ENCODE peak calls at places on chromosomes 2 and 18, in seven cellular contexts. One of them, this sample, is unnamed.

GRCh38 chr2:161030260-161031063 is 129.8 kb upstream of the TANK start:
- DNase-seq in amygdala: no peak
- DNase-seq in T-helper 22 cell: no peak
- DNase-seq in heart right ventricle: no peak
- DNase-seq in activated T-cell treated with anti-CD3 and anti-CD28 coated beads, Interleukin-2, amount 50 U/mL, for 4 hours: no peak
- DNase-seq in GM12892: no peak
- DNase-seq in NCI-H226: peak
- DNase-seq in this sample: peak

GRCh38 chr2:226183550-226183949 is 616.1 kb downstream of the IRS1 start:
- DNase-seq in NCI-H226: no peak
- DNase-seq in T-helper 22 cell: no peak
- DNase-seq in amygdala: no peak
- DNase-seq in heart right ventricle: no peak
- DNase-seq in GM12892: no peak
- DNase-seq in activated T-cell treated with anti-CD3 and anti-CD28 coated beads, Interleukin-2, amount 50 U/mL, for 4 hours: no peak
- DNase-seq in this sample: no peak

GRCh38 chr18:50614838-50615237 is 55.0 kb downstream of the MAPK4 start:
- DNase-seq in NCI-H226: peak
- DNase-seq in amygdala: no peak
- DNase-seq in T-helper 22 cell: no peak
- DNase-seq in activated T-cell treated with anti-CD3 and anti-CD28 coated beads, Interleukin-2, amount 50 U/mL, for 4 hours: no peak
- DNase-seq in GM12892: no peak
- DNase-seq in heart right ventricle: no peak
- DNase-seq in this sample: peak

GRCh38 chr18:76428396-76429261 is 66.4 kb downstream of the ZNF516 start:
- DNase-seq in T-helper 22 cell: no peak
- DNase-seq in heart right ventricle: no peak
- DNase-seq in GM12892: no peak
- DNase-seq in activated T-cell treated with anti-CD3 and anti-CD28 coated beads, Interleukin-2, amount 50 U/mL, for 4 hours: no peak
- DNase-seq in NCI-H226: no peak
- DNase-seq in amygdala: no peak
- DNase-seq in this sample: no peak

GRCh38 chr2:9139491-9140443 is 66.8 kb upstream of the ASAP2 start:
- DNase-seq in activated T-cell treated with anti-CD3 and anti-CD28 coated beads, Interleukin-2, amount 50 U/mL, for 4 hours: peak
- DNase-seq in T-helper 22 cell: no peak
- DNase-seq in heart right ventricle: peak
- DNase-seq in GM12892: peak
- DNase-seq in amygdala: peak
- DNase-seq in NCI-H226: peak
- DNase-seq in this sample: no peak

GRCh38 chr2:196066794-196067382 is 1.7 kb downstream of the DNAH7 start:
- DNase-seq in amygdala: no peak
- DNase-seq in NCI-H226: no peak
- DNase-seq in GM12892: peak
- DNase-seq in T-helper 22 cell: no peak
- DNase-seq in heart right ventricle: no peak
- DNase-seq in activated T-cell treated with anti-CD3 and anti-CD28 coated beads, Interleukin-2, amount 50 U/mL, for 4 hours: no peak
- DNase-seq in this sample: no peak

GRCh38 chr2:70010222-70011111 is 49.0 kb upstream of the ASPRV1 start:
- DNase-seq in heart right ventricle: no peak
- DNase-seq in GM12892: no peak
- DNase-seq in activated T-cell treated with anti-CD3 and anti-CD28 coated beads, Interleukin-2, amount 50 U/mL, for 4 hours: no peak
- DNase-seq in T-helper 22 cell: no peak
- DNase-seq in NCI-H226: peak
- DNase-seq in amygdala: no peak
- DNase-seq in this sample: peak

GRCh38 chr2:109244750-109245382 is 115.9 kb downstream of the SH3RF3 start:
- DNase-seq in NCI-H226: no peak
- DNase-seq in heart right ventricle: no peak
- DNase-seq in T-helper 22 cell: no peak
- DNase-seq in amygdala: no peak
- DNase-seq in GM12892: no peak
- DNase-seq in activated T-cell treated with anti-CD3 and anti-CD28 coated beads, Interleukin-2, amount 50 U/mL, for 4 hours: no peak
- DNase-seq in this sample: no peak

GRCh38 chr2:241798081-241798630 is 10.8 kb upstream of the NEU4 start:
- DNase-seq in GM12892: no peak
- DNase-seq in activated T-cell treated with anti-CD3 and anti-CD28 coated beads, Interleukin-2, amount 50 U/mL, for 4 hours: peak
- DNase-seq in NCI-H226: no peak
- DNase-seq in amygdala: no peak
- DNase-seq in heart right ventricle: no peak
- DNase-seq in T-helper 22 cell: no peak
- DNase-seq in this sample: no peak

GRCh38 chr2:10331033-10331701 is 28.5 kb downstream of the HPCAL1 start:
- DNase-seq in NCI-H226: no peak
- DNase-seq in activated T-cell treated with anti-CD3 and anti-CD28 coated beads, Interleukin-2, amount 50 U/mL, for 4 hours: peak
- DNase-seq in amygdala: no peak
- DNase-seq in GM12892: peak
- DNase-seq in heart right ventricle: peak
- DNase-seq in T-helper 22 cell: peak
- DNase-seq in this sample: no peak

GRCh38 chr2:54499666-54500065 is 43.5 kb downstream of the SPTBN1 start:
- DNase-seq in activated T-cell treated with anti-CD3 and anti-CD28 coated beads, Interleukin-2, amount 50 U/mL, for 4 hours: no peak
- DNase-seq in amygdala: no peak
- DNase-seq in heart right ventricle: no peak
- DNase-seq in GM12892: no peak
- DNase-seq in T-helper 22 cell: no peak
- DNase-seq in NCI-H226: no peak
- DNase-seq in this sample: no peak

GRCh38 chr2:151730242-151730975 is 3.9 kb downstream of the NEB start:
- DNase-seq in amygdala: no peak
- DNase-seq in GM12892: no peak
- DNase-seq in activated T-cell treated with anti-CD3 and anti-CD28 coated beads, Interleukin-2, amount 50 U/mL, for 4 hours: no peak
- DNase-seq in T-helper 22 cell: no peak
- DNase-seq in NCI-H226: peak
- DNase-seq in heart right ventricle: no peak
- DNase-seq in this sample: peak

GRCh38 chr2:60759654-60760053 is 3.6 kb downstream of the PAPOLG start:
- DNase-seq in T-helper 22 cell: no peak
- DNase-seq in amygdala: no peak
- DNase-seq in heart right ventricle: no peak
- DNase-seq in activated T-cell treated with anti-CD3 and anti-CD28 coated beads, Interleukin-2, amount 50 U/mL, for 4 hours: no peak
- DNase-seq in GM12892: no peak
- DNase-seq in NCI-H226: no peak
- DNase-seq in this sample: no peak

GRCh38 chr2:217899231-217900009 is 103.4 kb downstream of the TNS1 start:
- DNase-seq in activated T-cell treated with anti-CD3 and anti-CD28 coated beads, Interleukin-2, amount 50 U/mL, for 4 hours: no peak
- DNase-seq in amygdala: no peak
- DNase-seq in T-helper 22 cell: no peak
- DNase-seq in NCI-H226: peak
- DNase-seq in GM12892: peak
- DNase-seq in heart right ventricle: peak
- DNase-seq in this sample: peak

GRCh38 chr18:43952398-43952797 is 675.1 kb upstream of the SYT4 start:
- DNase-seq in activated T-cell treated with anti-CD3 and anti-CD28 coated beads, Interleukin-2, amount 50 U/mL, for 4 hours: no peak
- DNase-seq in T-helper 22 cell: no peak
- DNase-seq in heart right ventricle: no peak
- DNase-seq in amygdala: no peak
- DNase-seq in GM12892: no peak
- DNase-seq in NCI-H226: no peak
- DNase-seq in this sample: no peak

GRCh38 chr2:31239842-31240198 is 5.9 kb downstream of the EHD3 start:
- DNase-seq in amygdala: peak
- DNase-seq in T-helper 22 cell: no peak
- DNase-seq in activated T-cell treated with anti-CD3 and anti-CD28 coated beads, Interleukin-2, amount 50 U/mL, for 4 hours: no peak
- DNase-seq in NCI-H226: no peak
- DNase-seq in GM12892: no peak
- DNase-seq in heart right ventricle: peak
- DNase-seq in this sample: no peak

GRCh38 chr18:58896734-58897508 is 32.2 kb downstream of the ZNF532 start:
- DNase-seq in NCI-H226: no peak
- DNase-seq in GM12892: no peak
- DNase-seq in T-helper 22 cell: no peak
- DNase-seq in activated T-cell treated with anti-CD3 and anti-CD28 coated beads, Interleukin-2, amount 50 U/mL, for 4 hours: no peak
- DNase-seq in amygdala: no peak
- DNase-seq in heart right ventricle: no peak
- DNase-seq in this sample: no peak

GRCh38 chr2:175414872-175415487 is 233.5 kb upstream of the ATP5MC3 start:
- DNase-seq in NCI-H226: peak
- DNase-seq in GM12892: no peak
- DNase-seq in amygdala: no peak
- DNase-seq in activated T-cell treated with anti-CD3 and anti-CD28 coated beads, Interleukin-2, amount 50 U/mL, for 4 hours: no peak
- DNase-seq in T-helper 22 cell: no peak
- DNase-seq in heart right ventricle: peak
- DNase-seq in this sample: no peak

This sample was measured in foreskin keratinocyte.